ENCODE peak calls at places on chromosomes 6 and 20, in four cellular contexts. One of them, this sample, is unnamed.

GRCh38 chr20:44218441-44218840 is 7.9 kb upstream of the OSER1 start:
- DNase-seq in islet precursor cell: no peak
- DNase-seq in HTR-8/SVneo: no peak
- DNase-seq in NCI-H1105 treated with DMSO at 0.1 percent for 48 hours: no peak
- DNase-seq in this sample: no peak

GRCh38 chr6:44453146-44453545 is 65.6 kb downstream of the CDC5L start:
- DNase-seq in islet precursor cell: no peak
- DNase-seq in NCI-H1105 treated with DMSO at 0.1 percent for 48 hours: no peak
- DNase-seq in HTR-8/SVneo: no peak
- DNase-seq in this sample: no peak

GRCh38 chr20:38358500-38358998 is 12.3 kb downstream of the LBP start:
- DNase-seq in islet precursor cell: no peak
- DNase-seq in NCI-H1105 treated with DMSO at 0.1 percent for 48 hours: no peak
- DNase-seq in HTR-8/SVneo: no peak
- DNase-seq in this sample: no peak

GRCh38 chr6:156791261-156791850 is 14.2 kb downstream of the ARID1B start:
- DNase-seq in islet precursor cell: no peak
- DNase-seq in NCI-H1105 treated with DMSO at 0.1 percent for 48 hours: peak; percentile 100
- DNase-seq in HTR-8/SVneo: no peak
- DNase-seq in this sample: no peak

GRCh38 chr20:11267131-11267761 is 593.4 kb upstream of the JAG1 start:
- DNase-seq in islet precursor cell: peak; percentile 97
- DNase-seq in NCI-H1105 treated with DMSO at 0.1 percent for 48 hours: no peak
- DNase-seq in HTR-8/SVneo: peak; percentile 90
- DNase-seq in this sample: peak; percentile 44

GRCh38 chr6:43917878-43918382 is 147.9 kb downstream of the VEGFA start:
- DNase-seq in NCI-H1105 treated with DMSO at 0.1 percent for 48 hours: no peak
- DNase-seq in HTR-8/SVneo: no peak
- DNase-seq in islet precursor cell: no peak
- DNase-seq in this sample: no peak

GRCh38 chr6:147135211-147135672 is 69.0 kb upstream of the STXBP5 start:
- DNase-seq in HTR-8/SVneo: peak; percentile 8
- DNase-seq in islet precursor cell: no peak
- DNase-seq in NCI-H1105 treated with DMSO at 0.1 percent for 48 hours: no peak
- DNase-seq in this sample: no peak

GRCh38 chr20:45782890-45783289 is 8.8 kb downstream of the WFDC3 start:
- DNase-seq in islet precursor cell: no peak
- DNase-seq in HTR-8/SVneo: no peak
- DNase-seq in NCI-H1105 treated with DMSO at 0.1 percent for 48 hours: no peak
- DNase-seq in this sample: no peak

GRCh38 chr6:32298632-32299336 is 72.9 kb downstream of the TSBP1 start:
- DNase-seq in islet precursor cell: no peak
- DNase-seq in NCI-H1105 treated with DMSO at 0.1 percent for 48 hours: no peak
- DNase-seq in HTR-8/SVneo: no peak
- DNase-seq in this sample: no peak

GRCh38 chr6:140817176-140817575 is 1315.5 kb upstream of the GJE1 start:
- DNase-seq in NCI-H1105 treated with DMSO at 0.1 percent for 48 hours: no peak
- DNase-seq in islet precursor cell: no peak
- DNase-seq in HTR-8/SVneo: no peak
- DNase-seq in this sample: no peak

GRCh38 chr6:114216789-114217467 is 125.9 kb downstream of the HS3ST5 start:
- DNase-seq in NCI-H1105 treated with DMSO at 0.1 percent for 48 hours: no peak
- DNase-seq in islet precursor cell: no peak
- DNase-seq in HTR-8/SVneo: no peak
- DNase-seq in this sample: no peak

GRCh38 chr6:93927731-93928130 is 508.4 kb upstream of the EPHA7 start:
- DNase-seq in NCI-H1105 treated with DMSO at 0.1 percent for 48 hours: no peak
- DNase-seq in HTR-8/SVneo: no peak
- DNase-seq in islet precursor cell: no peak
- DNase-seq in this sample: no peak

GRCh38 chr6:31332637-31333602 is 24.1 kb downstream of the HLA-B start:
- DNase-seq in islet precursor cell: no peak
- DNase-seq in HTR-8/SVneo: no peak
- DNase-seq in NCI-H1105 treated with DMSO at 0.1 percent for 48 hours: no peak
- DNase-seq in this sample: no peak

GRCh38 chr6:113475392-113475791 is 381.8 kb upstream of the MARCKS start:
- DNase-seq in NCI-H1105 treated with DMSO at 0.1 percent for 48 hours: no peak
- DNase-seq in HTR-8/SVneo: no peak
- DNase-seq in islet precursor cell: no peak
- DNase-seq in this sample: no peak

GRCh38 chr6:39884696-39885095 is 49.6 kb downstream of the MOCS1 start:
- DNase-seq in islet precursor cell: peak; percentile 82
- DNase-seq in HTR-8/SVneo: no peak
- DNase-seq in NCI-H1105 treated with DMSO at 0.1 percent for 48 hours: no peak
- DNase-seq in this sample: no peak

GRCh38 chr6:98880486-98880885 is 46.1 kb downstream of the POU3F2 start:
- DNase-seq in NCI-H1105 treated with DMSO at 0.1 percent for 48 hours: peak; percentile 40
- DNase-seq in HTR-8/SVneo: no peak
- DNase-seq in islet precursor cell: no peak
- DNase-seq in this sample: no peak